ENCODE peak calls at places on chromosomes 3 and 15, in nine cellular contexts. One of them, this sample, is unnamed.

GRCh38 chr3:68479779-68480178 is 452.6 kb downstream of the TAFA4 start:
- DNase-seq in foreskin fibroblast: no peak
- DNase-seq in colonic mucosa: no peak
- DNase-seq in upper lobe of left lung: no peak
- DNase-seq in AG04449: no peak
- DNase-seq in bronchial epithelial cell: no peak
- DNase-seq in SK-N-SH: no peak
- DNase-seq in transverse colon: no peak
- DNase-seq in hepatocyte: no peak
- DNase-seq in this sample: no peak

GRCh38 chr15:90219421-90220141 is 14.2 kb downstream of the CIB1 start:
- DNase-seq in foreskin fibroblast: no peak
- DNase-seq in colonic mucosa: no peak
- DNase-seq in upper lobe of left lung: peak; percentile 91
- DNase-seq in AG04449: no peak
- DNase-seq in bronchial epithelial cell: no peak
- DNase-seq in SK-N-SH: peak; percentile 90
- DNase-seq in transverse colon: peak; percentile 57
- DNase-seq in hepatocyte: peak; percentile 60
- DNase-seq in this sample: no peak

GRCh38 chr3:158768361-158768787 is 33.5 kb upstream of the MFSD1 start:
- DNase-seq in foreskin fibroblast: peak; percentile 53
- DNase-seq in colonic mucosa: peak; percentile 69
- DNase-seq in upper lobe of left lung: no peak
- DNase-seq in AG04449: no peak
- DNase-seq in bronchial epithelial cell: peak; percentile 40
- DNase-seq in SK-N-SH: no peak
- DNase-seq in transverse colon: peak; percentile 54
- DNase-seq in hepatocyte: peak; percentile 49
- DNase-seq in this sample: peak; percentile 65

GRCh38 chr15:78983146-78983918 is 38.5 kb upstream of the CTSH start:
- DNase-seq in foreskin fibroblast: no peak
- DNase-seq in colonic mucosa: no peak
- DNase-seq in upper lobe of left lung: no peak
- DNase-seq in AG04449: no peak
- DNase-seq in bronchial epithelial cell: no peak
- DNase-seq in SK-N-SH: no peak
- DNase-seq in transverse colon: no peak
- DNase-seq in hepatocyte: no peak
- DNase-seq in this sample: no peak

GRCh38 chr3:110971010-110971585 is 100.5 kb upstream of the NECTIN3 start:
- DNase-seq in foreskin fibroblast: no peak
- DNase-seq in colonic mucosa: no peak
- DNase-seq in upper lobe of left lung: no peak
- DNase-seq in AG04449: no peak
- DNase-seq in bronchial epithelial cell: no peak
- DNase-seq in SK-N-SH: no peak
- DNase-seq in transverse colon: no peak
- DNase-seq in hepatocyte: peak; percentile 39
- DNase-seq in this sample: no peak

GRCh38 chr15:70264014-70264492 is 166.3 kb upstream of the TLE3 start:
- DNase-seq in foreskin fibroblast: no peak
- DNase-seq in colonic mucosa: no peak
- DNase-seq in upper lobe of left lung: no peak
- DNase-seq in AG04449: no peak
- DNase-seq in bronchial epithelial cell: peak; percentile 29
- DNase-seq in SK-N-SH: peak; percentile 78
- DNase-seq in transverse colon: no peak
- DNase-seq in hepatocyte: no peak
- DNase-seq in this sample: no peak

GRCh38 chr15:78837131-78837530 is 25.9 kb upstream of the ADAMTS7 start:
- DNase-seq in foreskin fibroblast: no peak
- DNase-seq in colonic mucosa: no peak
- DNase-seq in upper lobe of left lung: no peak
- DNase-seq in AG04449: no peak
- DNase-seq in bronchial epithelial cell: no peak
- DNase-seq in SK-N-SH: no peak
- DNase-seq in transverse colon: no peak
- DNase-seq in hepatocyte: no peak
- DNase-seq in this sample: no peak

GRCh38 chr3:143226678-143227291 is 107.2 kb downstream of the CHST2 start:
- DNase-seq in foreskin fibroblast: no peak
- DNase-seq in colonic mucosa: peak; percentile 31
- DNase-seq in upper lobe of left lung: no peak
- DNase-seq in AG04449: no peak
- DNase-seq in bronchial epithelial cell: no peak
- DNase-seq in SK-N-SH: no peak
- DNase-seq in transverse colon: peak; percentile 22
- DNase-seq in hepatocyte: no peak
- DNase-seq in this sample: no peak

GRCh38 chr3:115788921-115789470 is 165.7 kb downstream of the GAP43 start:
- DNase-seq in foreskin fibroblast: peak; percentile 86
- DNase-seq in colonic mucosa: no peak
- DNase-seq in upper lobe of left lung: no peak
- DNase-seq in AG04449: peak; percentile 96
- DNase-seq in bronchial epithelial cell: peak; percentile 98
- DNase-seq in SK-N-SH: no peak
- DNase-seq in transverse colon: no peak
- DNase-seq in hepatocyte: no peak
- DNase-seq in this sample: no peak

GRCh38 chr3:127074900-127075360 is 92.0 kb downstream of the PLXNA1 start:
- DNase-seq in foreskin fibroblast: peak; percentile 66
- DNase-seq in colonic mucosa: no peak
- DNase-seq in upper lobe of left lung: no peak
- DNase-seq in AG04449: peak; percentile 26
- DNase-seq in bronchial epithelial cell: peak; percentile 67
- DNase-seq in SK-N-SH: peak; percentile 61
- DNase-seq in transverse colon: no peak
- DNase-seq in hepatocyte: no peak
- DNase-seq in this sample: no peak

GRCh38 chr3:11154953-11155325 is 646 bp downstream of the HRH1 start:
- DNase-seq in foreskin fibroblast: no peak
- DNase-seq in colonic mucosa: no peak
- DNase-seq in upper lobe of left lung: peak; percentile 47
- DNase-seq in AG04449: no peak
- DNase-seq in bronchial epithelial cell: peak; percentile 37
- DNase-seq in SK-N-SH: peak; percentile 63
- DNase-seq in transverse colon: no peak
- DNase-seq in hepatocyte: peak; percentile 27
- DNase-seq in this sample: no peak

GRCh38 chr15:38441130-38441519 is 12.8 kb upstream of the FAM98B start:
- DNase-seq in foreskin fibroblast: no peak
- DNase-seq in colonic mucosa: no peak
- DNase-seq in upper lobe of left lung: no peak
- DNase-seq in AG04449: no peak
- DNase-seq in bronchial epithelial cell: no peak
- DNase-seq in SK-N-SH: no peak
- DNase-seq in transverse colon: no peak
- DNase-seq in hepatocyte: no peak
- DNase-seq in this sample: no peak

GRCh38 chr3:59733041-59733809 is 683.4 kb upstream of the CFAP20DC start:
- DNase-seq in foreskin fibroblast: no peak
- DNase-seq in colonic mucosa: no peak
- DNase-seq in upper lobe of left lung: no peak
- DNase-seq in AG04449: no peak
- DNase-seq in bronchial epithelial cell: no peak
- DNase-seq in SK-N-SH: peak; percentile 22
- DNase-seq in transverse colon: no peak
- DNase-seq in hepatocyte: no peak
- DNase-seq in this sample: no peak

GRCh38 chr15:80977627-80978036 is 12.0 kb downstream of the MESD start:
- DNase-seq in foreskin fibroblast: no peak
- DNase-seq in colonic mucosa: peak; percentile 78
- DNase-seq in upper lobe of left lung: no peak
- DNase-seq in AG04449: no peak
- DNase-seq in bronchial epithelial cell: peak; percentile 47
- DNase-seq in SK-N-SH: peak; percentile 48
- DNase-seq in transverse colon: peak; percentile 78
- DNase-seq in hepatocyte: peak; percentile 68
- DNase-seq in this sample: no peak

GRCh38 chr3:13879102-13879945 is 547 bp downstream of the WNT7A start:
- DNase-seq in foreskin fibroblast: no peak
- DNase-seq in colonic mucosa: no peak
- DNase-seq in upper lobe of left lung: peak; percentile 88
- DNase-seq in AG04449: no peak
- DNase-seq in bronchial epithelial cell: no peak
- DNase-seq in SK-N-SH: peak; percentile 66
- DNase-seq in transverse colon: no peak
- DNase-seq in hepatocyte: peak; percentile 16
- DNase-seq in this sample: no peak

GRCh38 chr15:66046751-66047150 is 177.5 kb downstream of the RAB11A start:
- DNase-seq in foreskin fibroblast: no peak
- DNase-seq in colonic mucosa: no peak
- DNase-seq in upper lobe of left lung: no peak
- DNase-seq in AG04449: no peak
- DNase-seq in bronchial epithelial cell: no peak
- DNase-seq in SK-N-SH: peak; percentile 40
- DNase-seq in transverse colon: no peak
- DNase-seq in hepatocyte: no peak
- DNase-seq in this sample: no peak

GRCh38 chr3:43747641-43748040 is 56.9 kb downstream of the ABHD5 start:
- DNase-seq in foreskin fibroblast: peak; percentile 66
- DNase-seq in colonic mucosa: no peak
- DNase-seq in upper lobe of left lung: peak; percentile 23
- DNase-seq in AG04449: no peak
- DNase-seq in bronchial epithelial cell: no peak
- DNase-seq in SK-N-SH: no peak
- DNase-seq in transverse colon: no peak
- DNase-seq in hepatocyte: no peak
- DNase-seq in this sample: no peak

GRCh38 chr15:75531041-75531450 is 48.1 kb downstream of the PTPN9 start:
- DNase-seq in foreskin fibroblast: peak; percentile 29
- DNase-seq in colonic mucosa: peak; percentile 28
- DNase-seq in upper lobe of left lung: no peak
- DNase-seq in AG04449: no peak
- DNase-seq in bronchial epithelial cell: no peak
- DNase-seq in SK-N-SH: no peak
- DNase-seq in transverse colon: peak; percentile 22
- DNase-seq in hepatocyte: no peak
- DNase-seq in this sample: peak; percentile 64

GRCh38 chr15:41476416-41477048 is 17.1 kb upstream of the ITPKA start:
- DNase-seq in foreskin fibroblast: no peak
- DNase-seq in colonic mucosa: no peak
- DNase-seq in upper lobe of left lung: no peak
- DNase-seq in AG04449: no peak
- DNase-seq in bronchial epithelial cell: no peak
- DNase-seq in SK-N-SH: no peak
- DNase-seq in transverse colon: no peak
- DNase-seq in hepatocyte: no peak
- DNase-seq in this sample: no peak

GRCh38 chr15:72487070-72487797 is 13.1 kb downstream of the ARIH1 start:
- DNase-seq in foreskin fibroblast: no peak
- DNase-seq in colonic mucosa: no peak
- DNase-seq in upper lobe of left lung: no peak
- DNase-seq in AG04449: no peak
- DNase-seq in bronchial epithelial cell: peak; percentile 32
- DNase-seq in SK-N-SH: no peak
- DNase-seq in transverse colon: no peak
- DNase-seq in hepatocyte: no peak
- DNase-seq in this sample: no peak

GRCh38 chr3:71495708-71496472 is 87.6 kb downstream of the FOXP1 start:
- DNase-seq in foreskin fibroblast: peak; percentile 77
- DNase-seq in colonic mucosa: no peak
- DNase-seq in upper lobe of left lung: no peak
- DNase-seq in AG04449: peak; percentile 82
- DNase-seq in bronchial epithelial cell: peak; percentile 96
- DNase-seq in SK-N-SH: no peak
- DNase-seq in transverse colon: no peak
- DNase-seq in hepatocyte: peak; percentile 65
- DNase-seq in this sample: no peak
- H3K4me3 ChIP-seq in foreskin fibroblast: no peak overlapping the region
- H3K4me3 ChIP-seq in colonic mucosa: no peak overlapping the region
- H3K4me3 ChIP-seq in upper lobe of left lung: no peak overlapping the region
- H3K4me3 ChIP-seq in AG04449: no peak overlapping the region
- H3K4me3 ChIP-seq in bronchial epithelial cell: no peak overlapping the region
- H3K4me3 ChIP-seq in SK-N-SH: no peak overlapping the region
- H3K4me3 ChIP-seq in transverse colon: no peak overlapping the region
- H3K4me3 ChIP-seq in hepatocyte: no peak overlapping the region
- H3K4me3 ChIP-seq in this sample: peak overlapping the region; percentile 54

GRCh38 chr3:184177767-184178306 is 3.2 kb downstream of the AP2M1 start:
- DNase-seq in foreskin fibroblast: no peak
- DNase-seq in colonic mucosa: no peak
- DNase-seq in upper lobe of left lung: no peak
- DNase-seq in AG04449: no peak
- DNase-seq in bronchial epithelial cell: no peak
- DNase-seq in SK-N-SH: no peak
- DNase-seq in transverse colon: no peak
- DNase-seq in hepatocyte: no peak
- DNase-seq in this sample: no peak
- H3K4me3 ChIP-seq in foreskin fibroblast: peak overlapping the region; percentile 89
- H3K4me3 ChIP-seq in colonic mucosa: no peak overlapping the region
- H3K4me3 ChIP-seq in upper lobe of left lung: no peak overlapping the region
- H3K4me3 ChIP-seq in AG04449: peak overlapping the region; percentile 99
- H3K4me3 ChIP-seq in bronchial epithelial cell: no peak overlapping the region
- H3K4me3 ChIP-seq in SK-N-SH: no peak overlapping the region
- H3K4me3 ChIP-seq in transverse colon: no peak overlapping the region
- H3K4me3 ChIP-seq in hepatocyte: no peak overlapping the region
- H3K4me3 ChIP-seq in this sample: no peak overlapping the region

DNA sequence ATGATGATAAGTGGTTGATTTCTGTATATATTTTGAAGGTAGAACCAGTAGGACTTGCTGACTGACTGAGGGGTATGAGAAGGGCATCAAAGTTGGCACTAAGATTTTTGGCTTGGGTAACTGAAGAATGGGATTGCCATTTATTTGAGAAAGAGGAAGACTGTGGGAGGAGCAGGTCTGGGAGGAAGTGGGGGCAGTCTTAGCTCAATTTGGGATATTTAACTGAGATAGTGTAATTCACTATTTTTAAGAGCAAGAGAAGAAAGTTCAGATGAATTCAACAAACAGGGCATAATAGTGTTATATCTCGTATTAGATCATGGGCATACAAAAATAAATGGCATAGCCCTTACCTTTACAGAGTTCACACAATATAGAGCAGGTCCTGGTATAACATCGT is 1.7 kb downstream of the BUB1B start:
- DNase-seq in foreskin fibroblast: no peak
- DNase-seq in colonic mucosa: no peak
- DNase-seq in upper lobe of left lung: no peak
- DNase-seq in AG04449: no peak
- DNase-seq in bronchial epithelial cell: no peak
- DNase-seq in SK-N-SH: no peak
- DNase-seq in transverse colon: no peak
- DNase-seq in hepatocyte: no peak
- DNase-seq in this sample: no peak
- H3K4me3 ChIP-seq in foreskin fibroblast: peak overlapping the region; percentile 68
- H3K4me3 ChIP-seq in colonic mucosa: no peak overlapping the region
- H3K4me3 ChIP-seq in upper lobe of left lung: no peak overlapping the region
- H3K4me3 ChIP-seq in AG04449: peak overlapping the region; percentile 94
- H3K4me3 ChIP-seq in bronchial epithelial cell: no peak overlapping the region
- H3K4me3 ChIP-seq in SK-N-SH: peak overlapping the region; percentile 91
- H3K4me3 ChIP-seq in transverse colon: no peak overlapping the region
- H3K4me3 ChIP-seq in hepatocyte: no peak overlapping the region
- H3K4me3 ChIP-seq in this sample: no peak overlapping the region

DNA sequence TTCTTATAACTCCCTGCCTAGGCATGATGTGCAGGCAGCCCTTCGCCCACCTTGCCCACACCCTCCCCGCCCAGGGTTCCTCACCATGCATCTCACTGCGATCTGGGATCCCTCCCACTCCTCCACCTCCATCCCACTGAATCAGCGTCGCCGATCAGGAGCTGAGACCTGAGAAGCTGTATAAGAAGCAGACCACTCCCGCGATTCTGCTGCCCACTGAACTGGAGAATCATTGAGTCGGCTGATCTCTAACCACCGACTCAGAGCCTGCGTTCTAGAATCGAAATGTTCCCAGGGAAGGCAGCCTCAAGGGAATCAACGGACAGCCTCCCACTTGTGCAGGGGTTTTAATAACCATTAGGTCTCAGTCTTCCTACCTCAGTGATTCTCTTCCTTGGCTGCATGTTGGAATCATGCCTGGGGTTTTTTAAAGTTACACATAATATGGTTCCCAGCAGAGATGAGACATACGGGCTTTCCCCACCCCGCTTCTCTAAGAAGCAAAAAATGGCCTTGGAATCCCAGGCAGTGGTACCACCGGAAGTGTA is 60.2 kb downstream of the TMEM44 start:
- DNase-seq in foreskin fibroblast: no peak
- DNase-seq in colonic mucosa: no peak
- DNase-seq in upper lobe of left lung: no peak
- DNase-seq in AG04449: no peak
- DNase-seq in bronchial epithelial cell: peak; percentile 67
- DNase-seq in SK-N-SH: no peak
- DNase-seq in transverse colon: no peak
- DNase-seq in hepatocyte: no peak
- DNase-seq in this sample: no peak
- H3K4me3 ChIP-seq in foreskin fibroblast: no peak overlapping the region
- H3K4me3 ChIP-seq in colonic mucosa: no peak overlapping the region
- H3K4me3 ChIP-seq in upper lobe of left lung: no peak overlapping the region
- H3K4me3 ChIP-seq in AG04449: no peak overlapping the region
- H3K4me3 ChIP-seq in bronchial epithelial cell: no peak overlapping the region
- H3K4me3 ChIP-seq in SK-N-SH: no peak overlapping the region
- H3K4me3 ChIP-seq in transverse colon: no peak overlapping the region
- H3K4me3 ChIP-seq in hepatocyte: no peak overlapping the region
- H3K4me3 ChIP-seq in this sample: no peak overlapping the region